ENCODE peak calls at places on chromosomes 3 and 15, in six cellular contexts. I is CD8-positive, alpha-beta T cell; G is BJ; R is left ventricle myocardium inferior; P is psoas muscle; F is AG09319. Y is an unnamed sample.

GRCh38 chr15:91634163-91634562 is 219.3 kb upstream of the SLCO3A1 start:
- DNase-seq in F (no peak), R (no peak), G (no peak), P (no peak), I (no peak), Y (no peak)

GRCh38 chr3:68705695-68706429 is 226.5 kb downstream of the TAFA4 start:
- DNase-seq in R (peak; percentile 31), P (peak; percentile 77), G (no peak), I (no peak), F (no peak), Y (no peak)

GRCh38 chr3:116065496-116065895 is 379.8 kb downstream of the LSAMP start:
- DNase-seq in G (no peak), P (no peak), F (no peak), R (no peak), I (no peak), Y (no peak)

GRCh38 chr3:35664460-35664919 is 25.2 kb downstream of the ARPP21 start:
- DNase-seq in G (no peak), F (no peak), P (peak; percentile 91), I (no peak), R (peak; percentile 64), Y (peak; percentile 53)

GRCh38 chr3:24829011-24829581 is 334.4 kb upstream of the THRB start:
- DNase-seq in R (peak; percentile 38), G (no peak), I (no peak), P (peak; percentile 74), F (no peak), Y (no peak)

GRCh38 chr3:156360992-156361391 is 193.9 kb downstream of the SSR3 start:
- DNase-seq in R (no peak), I (no peak), P (no peak), F (no peak), G (no peak), Y (no peak)

GRCh38 chr3:63774776-63775175 is 44.3 kb upstream of the C3orf49 start:
- DNase-seq in R (no peak), G (no peak), F (no peak), P (no peak), I (no peak), Y (no peak)

GRCh38 chr15:85419200-85419599 is 38.8 kb downstream of the AKAP13 start:
- DNase-seq in F (no peak), P (no peak), I (no peak), G (no peak), R (no peak), Y (no peak)

GRCh38 chr3:10299679-10300078 is 6.9 kb upstream of the GHRL start:
- DNase-seq in R (no peak), G (no peak), I (no peak), F (no peak), P (no peak), Y (no peak)

GRCh38 chr3:71566776-71567175 is 16.8 kb downstream of the FOXP1 start:
- DNase-seq in I (no peak), G (no peak), R (no peak), F (no peak), P (no peak), Y (no peak)

GRCh38 chr3:28151207-28151550 is 90.2 kb upstream of the CMC1 start:
- DNase-seq in G (no peak), R (no peak), F (no peak), I (no peak), P (no peak), Y (no peak)

GRCh38 chr15:67248106-67248505 is 6.4 kb downstream of the AAGAB start:
- DNase-seq in I (no peak), F (no peak), R (no peak), G (no peak), P (no peak), Y (no peak)

GRCh38 chr15:56042031-56042430 is 48.6 kb upstream of the NEDD4 start:
- DNase-seq in I (no peak), P (no peak), G (no peak), F (no peak), R (no peak), Y (no peak)

GRCh38 chr3:192062186-192062585 is 601.2 kb downstream of the PYDC2 start:
- DNase-seq in P (no peak), R (no peak), I (no peak), G (no peak), F (no peak), Y (no peak)

GRCh38 chr3:76387000-76387399 is 601.7 kb upstream of the ZNF717 start:
- DNase-seq in P (no peak), R (no peak), F (no peak), G (no peak), I (no peak), Y (no peak)

GRCh38 chr3:38459499-38460048 is 5.9 kb downstream of the ACVR2B start:
- DNase-seq in P (no peak), I (no peak), G (no peak), F (no peak), R (no peak), Y (no peak)

GRCh38 chr3:182954553-182954952 is 25.8 kb downstream of the DCUN1D1 start:
- DNase-seq in P (no peak), G (no peak), F (no peak), R (no peak), I (no peak), Y (no peak)

GRCh38 chr3:146449076-146449475 is 20.3 kb downstream of the PLSCR2 start:
- DNase-seq in I (no peak), P (no peak), F (no peak), G (no peak), R (no peak), Y (no peak)

GRCh38 chr3:154316974-154317767 is 7.1 kb downstream of the DHX36 start:
- DNase-seq in G (no peak), R (no peak), F (no peak), I (no peak), P (no peak), Y (no peak)

GRCh38 chr15:77617507-77618285 is 15.0 kb downstream of the LINGO1 start:
- DNase-seq in F (no peak), P (no peak), G (no peak), I (no peak), R (no peak), Y (peak; percentile 12)
- TF ChIP-seq CTCF in F (peak; percentile 27), P (peak; percentile 12), G (peak; percentile 44), I (no peak), R (peak; percentile 36), Y (peak; percentile 67)

GRCh38 chr3:40237892-40238571 is 71.5 kb upstream of the EIF1B start:
- DNase-seq in R (no peak), P (no peak), F (no peak), I (no peak), G (no peak), Y (peak; percentile 2)
- TF ChIP-seq CTCF in R (peak; percentile 65), P (no peak), F (peak; percentile 18), I (no peak), G (peak; percentile 29), Y (peak; percentile 49)

DNA sequence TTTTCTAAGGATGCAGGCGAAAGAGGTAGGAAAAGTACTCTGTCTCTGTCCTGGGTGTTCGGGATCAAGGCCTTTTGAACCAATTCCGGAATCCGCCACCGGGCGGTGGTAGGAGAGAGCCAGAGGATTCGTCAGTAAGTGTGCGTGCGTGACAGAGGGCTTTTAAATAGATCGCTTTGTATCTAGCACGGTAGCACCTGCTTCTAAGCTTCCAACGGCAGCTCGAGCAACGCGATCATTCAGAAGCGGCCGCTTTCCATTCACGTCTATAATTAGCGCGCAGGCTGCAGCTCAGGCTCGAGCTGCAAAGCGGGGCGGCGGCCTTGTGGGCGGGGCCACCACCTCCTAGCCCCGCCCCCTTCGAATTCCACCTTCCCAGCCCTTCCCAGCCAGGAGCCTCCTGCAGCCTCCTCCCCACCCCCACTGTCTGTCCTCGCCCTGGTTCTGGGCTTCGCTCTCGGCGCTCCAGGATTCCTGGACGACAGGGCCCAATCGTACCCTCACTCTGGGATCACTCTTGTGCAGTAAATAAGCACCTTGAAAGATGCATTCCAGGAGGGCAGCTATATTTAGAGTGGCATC is 224.3 kb upstream of the TPRG1 start:
- DNase-seq in I (no peak), R (peak; percentile 86), G (peak; percentile 24), F (peak; percentile 16), P (peak; percentile 94), Y (no peak)
- TF ChIP-seq CTCF in I (no peak), R (peak; percentile 59), G (peak; percentile 47), F (peak; percentile 38), P (peak; percentile 52), Y (peak; percentile 51)

GRCh38 chr3:147941984-147942383 is 532.8 kb downstream of the ZIC1 start:
- DNase-seq in F (no peak), P (no peak), I (no peak), G (no peak), R (no peak), Y (no peak)

GRCh38 chr3:147937891-147938290 is 528.7 kb downstream of the ZIC1 start:
- DNase-seq in G (no peak), F (no peak), P (no peak), R (no peak), I (no peak), Y (no peak)

GRCh38 chr3:147939425-147940196 is 530.4 kb downstream of the ZIC1 start:
- DNase-seq in F (no peak), R (no peak), P (no peak), I (no peak), G (no peak), Y (no peak)

GRCh38 chr3:147940846-147941245 is 531.7 kb downstream of the ZIC1 start:
- DNase-seq in F (no peak), P (no peak), R (no peak), G (no peak), I (no peak), Y (no peak)

GRCh38 chr3:147940400-147940799 is 531.2 kb downstream of the ZIC1 start:
- DNase-seq in P (no peak), F (no peak), I (no peak), G (no peak), R (no peak), Y (no peak)
- TF ChIP-seq CTCF in P (no peak), F (no peak), I (no peak), G (no peak), R (no peak), Y (no peak)

DNA sequence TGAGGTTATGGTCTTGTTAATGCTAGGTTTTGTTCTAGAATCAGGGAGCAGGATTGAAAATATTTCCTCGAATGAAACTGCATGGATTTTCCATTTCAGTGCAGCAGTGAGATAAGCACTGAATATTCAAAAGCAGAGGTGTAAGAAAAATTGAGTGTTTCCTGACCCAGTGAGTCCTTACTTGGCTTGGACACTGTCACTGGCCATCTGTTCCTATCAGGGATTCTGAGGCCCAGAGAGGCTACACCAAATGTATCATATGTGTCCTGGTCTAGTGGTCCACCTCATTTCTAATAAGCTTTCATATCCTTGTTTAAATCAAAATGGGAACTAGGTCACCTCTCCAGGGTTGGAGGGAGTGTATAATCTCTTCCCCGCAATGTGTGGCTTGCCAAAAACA is 61.1 kb upstream of the RAD18 start:
- DNase-seq in R (no peak), F (no peak), G (no peak), I (no peak), P (no peak), Y (no peak)
- TF ChIP-seq CTCF in R (no peak), F (no peak), G (no peak), I (no peak), P (no peak), Y (no peak)

DNA sequence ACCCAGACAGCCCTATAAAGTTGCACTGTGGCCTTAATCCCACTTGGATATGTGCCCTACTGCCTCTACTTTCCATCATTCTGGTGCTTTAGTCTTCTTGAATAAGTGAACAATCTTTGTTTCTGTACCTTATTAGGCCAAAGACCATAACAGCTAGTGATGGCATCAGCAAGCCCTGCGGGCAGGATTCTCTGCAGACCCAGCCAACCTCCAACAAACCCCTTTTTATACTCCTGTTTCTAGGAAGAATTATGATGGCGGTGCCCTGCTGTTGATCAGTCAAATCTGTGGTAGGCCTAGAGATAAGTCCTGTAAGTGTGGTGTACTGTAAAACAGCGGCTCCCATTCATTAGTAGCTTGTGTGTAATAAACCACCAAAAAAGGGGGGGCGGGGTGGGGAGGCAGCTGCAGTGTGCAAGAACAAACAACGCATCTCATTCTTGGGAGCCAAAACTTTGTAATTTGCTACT is 40.5 kb downstream of the SOX2 start:
- DNase-seq in I (no peak), R (no peak), P (no peak), G (no peak), F (no peak), Y (no peak)
- TF ChIP-seq CTCF in I (no peak), R (no peak), P (no peak), G (no peak), F (no peak), Y (no peak)

Y was measured in epithelial cell of proximal tubule.